ENCODE peak calls at places on chromosomes 2 and 18, in eight cellular contexts. L, X, T, W, K, S, E and D are unnamed samples.

GRCh38 chr2:203858176-203858575 is 9.4 kb upstream of the CTLA4 start:
- DNase-seq in L (no peak), X (no peak), T (no peak), W (no peak), K (no peak), S (no peak), E (no peak), D (no peak)

GRCh38 chr18:32057624-32058165 is 34.0 kb upstream of the RNF138 start:
- DNase-seq in L (no peak), X (no peak), T (peak), W (no peak), K (no peak), S (no peak), E (no peak), D (no peak)

GRCh38 chr2:233053928-233054774 is 6.0 kb upstream of the INPP5D start:
- DNase-seq in L (peak), X (no peak), T (peak), W (peak), K (peak), S (peak), E (peak), D (peak)

GRCh38 chr2:33412920-33413319 is 63.5 kb upstream of the RASGRP3 start:
- DNase-seq in L (no peak), X (no peak), T (peak), W (peak), K (peak), S (no peak), E (peak), D (peak)

GRCh38 chr2:196453613-196454047 is 185.9 kb upstream of the CCDC150 start:
- DNase-seq in L (peak), X (no peak), T (peak), W (peak), K (peak), S (no peak), E (peak), D (peak)

GRCh38 chr2:149204686-149205085 is 125.7 kb upstream of the LYPD6 start:
- DNase-seq in L (no peak), X (no peak), T (peak), W (no peak), K (no peak), S (no peak), E (no peak), D (no peak)

GRCh38 chr2:219396863-219397457 is 9.2 kb upstream of the DNPEP start:
- DNase-seq in L (no peak), X (no peak), T (no peak), W (no peak), K (no peak), S (no peak), E (no peak), D (no peak)

GRCh38 chr18:23133860-23134779 is 1.2 kb upstream of the CABLES1 start:
- DNase-seq in L (peak), X (peak), T (peak), W (peak), K (no peak), S (no peak), E (peak), D (peak)

GRCh38 chr2:203492965-203493364 is 42.1 kb downstream of the RAPH1 start:
- DNase-seq in L (no peak), X (no peak), T (peak), W (no peak), K (no peak), S (no peak), E (no peak), D (no peak)